ENCODE peak calls at places on chromosomes 13 and 19, in seven cellular contexts. One of them, this sample, is unnamed.

GRCh38 chr19:12364391-12365093 is 941 bp downstream of the ZNF442 start:
- DNase-seq in IMR-90: peak
- DNase-seq in HepG2: no peak
- DNase-seq in K562: peak
- DNase-seq in HCT116: no peak
- DNase-seq in A549: no peak
- DNase-seq in GM12878: no peak
- DNase-seq in this sample: no peak

GRCh38 chr19:39813264-39813998 is 20.5 kb downstream of the DYRK1B start:
- DNase-seq in IMR-90: no peak
- DNase-seq in HepG2: no peak
- DNase-seq in K562: no peak
- DNase-seq in HCT116: no peak
- DNase-seq in A549: no peak
- DNase-seq in GM12878: no peak
- DNase-seq in this sample: no peak

GRCh38 chr13:100916943-100917342 is 242.3 kb upstream of the TMTC4 start:
- DNase-seq in IMR-90: no peak
- DNase-seq in HepG2: no peak
- DNase-seq in K562: no peak
- DNase-seq in HCT116: no peak
- DNase-seq in A549: no peak
- DNase-seq in GM12878: no peak
- DNase-seq in this sample: no peak

GRCh38 chr19:36046443-36047050 is 7.5 kb downstream of the THAP8 start:
- DNase-seq in IMR-90: no peak
- DNase-seq in HepG2: no peak
- DNase-seq in K562: no peak
- DNase-seq in HCT116: no peak
- DNase-seq in A549: no peak
- DNase-seq in GM12878: no peak
- DNase-seq in this sample: no peak

GRCh38 chr13:48727252-48728011 is 73.7 kb downstream of the CYSLTR2 start:
- DNase-seq in IMR-90: peak
- DNase-seq in HepG2: no peak
- DNase-seq in K562: no peak
- DNase-seq in HCT116: no peak
- DNase-seq in A549: no peak
- DNase-seq in GM12878: no peak
- DNase-seq in this sample: no peak

GRCh38 chr19:53394522-53394973 is 401 bp upstream of the ZNF765 start:
- DNase-seq in IMR-90: peak
- DNase-seq in HepG2: peak
- DNase-seq in K562: peak
- DNase-seq in HCT116: no peak
- DNase-seq in A549: no peak
- DNase-seq in GM12878: peak
- DNase-seq in this sample: no peak

GRCh38 chr13:61727714-61728275 is 312.1 kb upstream of the PCDH20 start:
- DNase-seq in IMR-90: no peak
- DNase-seq in HepG2: no peak
- DNase-seq in K562: no peak
- DNase-seq in HCT116: no peak
- DNase-seq in A549: no peak
- DNase-seq in GM12878: no peak
- DNase-seq in this sample: no peak

GRCh38 chr13:46598140-46598819 is 45.3 kb downstream of the LRCH1 start:
- DNase-seq in IMR-90: no peak
- DNase-seq in HepG2: no peak
- DNase-seq in K562: no peak
- DNase-seq in HCT116: no peak
- DNase-seq in A549: no peak
- DNase-seq in GM12878: no peak
- DNase-seq in this sample: no peak

GRCh38 chr19:16896098-16896912 is 7.5 kb downstream of the F2RL3 start:
- DNase-seq in IMR-90: no peak
- DNase-seq in HepG2: no peak
- DNase-seq in K562: peak
- DNase-seq in HCT116: no peak
- DNase-seq in A549: no peak
- DNase-seq in GM12878: no peak
- DNase-seq in this sample: no peak

GRCh38 chr19:18349524-18350128 is 9.2 kb downstream of the PGPEP1 start:
- DNase-seq in IMR-90: peak
- DNase-seq in HepG2: peak
- DNase-seq in K562: peak
- DNase-seq in HCT116: no peak
- DNase-seq in A549: peak
- DNase-seq in GM12878: no peak
- DNase-seq in this sample: peak

GRCh38 chr19:49862411-49863253 is 4.7 kb downstream of the PNKP start:
- DNase-seq in IMR-90: no peak
- DNase-seq in HepG2: peak
- DNase-seq in K562: peak
- DNase-seq in HCT116: no peak
- DNase-seq in A549: no peak
- DNase-seq in GM12878: no peak
- DNase-seq in this sample: peak

GRCh38 chr19:56221851-56222250 is 19.8 kb downstream of the ZSCAN5C start:
- DNase-seq in IMR-90: no peak
- DNase-seq in HepG2: no peak
- DNase-seq in K562: no peak
- DNase-seq in HCT116: no peak
- DNase-seq in A549: no peak
- DNase-seq in GM12878: no peak
- DNase-seq in this sample: no peak

DNA sequence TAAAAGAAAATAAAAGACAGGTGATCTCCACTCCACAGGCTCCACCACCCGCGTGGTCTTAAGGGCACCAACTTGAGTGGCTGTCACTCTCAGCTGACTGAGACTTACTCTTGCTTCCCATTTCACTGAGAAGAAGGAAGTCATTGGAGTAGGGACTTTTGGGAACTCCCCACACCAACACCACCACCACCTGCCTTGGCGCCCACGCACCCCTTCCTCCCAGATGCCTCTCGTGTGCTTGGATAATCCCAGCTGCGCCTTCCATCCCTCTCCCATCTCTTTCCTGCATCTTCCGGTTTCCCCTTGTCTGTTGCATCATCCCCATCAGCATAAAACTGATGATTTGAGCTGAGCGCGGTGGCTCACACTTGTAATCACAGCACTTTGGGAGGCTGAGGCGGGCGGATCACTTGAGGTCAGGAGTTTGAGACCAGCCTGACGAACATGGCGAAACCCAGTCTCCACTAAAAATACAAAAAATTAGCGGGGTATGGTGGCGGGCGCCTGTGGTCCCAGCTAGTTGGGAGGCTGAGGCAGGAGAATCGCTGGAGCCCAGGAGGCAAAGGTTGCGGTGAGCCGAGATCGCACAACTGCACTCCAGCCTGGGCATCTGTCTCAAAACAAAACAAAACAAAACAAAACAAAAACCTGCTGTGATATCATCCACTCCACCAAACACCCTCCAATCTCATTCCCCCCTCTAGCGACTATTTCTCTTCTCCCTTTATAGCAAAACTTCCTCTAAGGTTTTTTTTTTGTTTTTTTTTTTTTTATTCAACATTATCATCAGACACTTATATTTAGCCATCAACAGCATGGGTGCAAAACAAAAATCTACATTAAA is 25.5 kb downstream of the AP2S1 start:
- DNase-seq in IMR-90: no peak
- DNase-seq in HepG2: no peak
- DNase-seq in K562: no peak
- DNase-seq in HCT116: no peak
- DNase-seq in A549: peak
- DNase-seq in GM12878: no peak
- DNase-seq in this sample: no peak
- TF ChIP-seq CEBPB in IMR-90: peak
- TF ChIP-seq CEBPB in HepG2: peak
- TF ChIP-seq CEBPB in K562: peak
- TF ChIP-seq CEBPB in HCT116: no peak
- TF ChIP-seq CEBPB in A549: no peak
- TF ChIP-seq CEBPB in GM12878: no peak
- TF ChIP-seq CEBPB in this sample: no peak

GRCh38 chr19:46299695-46300094 is 2.9 kb downstream of the HIF3A start:
- DNase-seq in IMR-90: no peak
- DNase-seq in HepG2: no peak
- DNase-seq in K562: no peak
- DNase-seq in HCT116: no peak
- DNase-seq in A549: no peak
- DNase-seq in GM12878: no peak
- DNase-seq in this sample: no peak

GRCh38 chr19:46306501-46306900 is 9.7 kb downstream of the HIF3A start:
- DNase-seq in IMR-90: no peak
- DNase-seq in HepG2: no peak
- DNase-seq in K562: no peak
- DNase-seq in HCT116: no peak
- DNase-seq in A549: no peak
- DNase-seq in GM12878: no peak
- DNase-seq in this sample: no peak

GRCh38 chr19:46299004-46299509 is 2.2 kb downstream of the HIF3A start:
- DNase-seq in IMR-90: peak
- DNase-seq in HepG2: peak
- DNase-seq in K562: no peak
- DNase-seq in HCT116: peak
- DNase-seq in A549: peak
- DNase-seq in GM12878: no peak
- DNase-seq in this sample: no peak

GRCh38 chr19:46303702-46304397 is 7.0 kb downstream of the HIF3A start:
- DNase-seq in IMR-90: no peak
- DNase-seq in HepG2: no peak
- DNase-seq in K562: peak
- DNase-seq in HCT116: peak
- DNase-seq in A549: peak
- DNase-seq in GM12878: no peak
- DNase-seq in this sample: peak

DNA sequence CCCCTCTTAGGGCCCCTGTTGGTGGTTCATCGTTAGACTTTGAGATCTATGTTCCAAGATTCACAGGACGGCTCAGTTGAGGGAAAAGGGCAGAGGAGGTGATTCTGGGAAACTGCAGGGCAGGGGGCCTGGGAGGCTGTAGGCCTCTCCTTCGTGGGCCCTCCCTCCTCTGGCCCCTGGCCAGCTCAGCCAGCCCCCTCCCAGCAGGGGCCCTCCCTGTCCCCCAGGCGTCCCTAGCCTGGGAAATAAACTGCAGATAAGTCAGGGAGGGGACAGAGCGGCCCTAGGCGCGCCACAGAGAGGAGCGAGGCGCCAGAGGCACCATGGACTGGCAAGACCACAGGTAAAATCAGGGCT is 6.5 kb downstream of the HIF3A start:
- DNase-seq in IMR-90: no peak
- DNase-seq in HepG2: no peak
- DNase-seq in K562: no peak
- DNase-seq in HCT116: no peak
- DNase-seq in A549: no peak
- DNase-seq in GM12878: no peak
- DNase-seq in this sample: no peak
- H3K4me3 ChIP-seq in IMR-90: no peak
- H3K4me3 ChIP-seq in HepG2: no peak
- H3K4me3 ChIP-seq in K562: no peak
- H3K4me3 ChIP-seq in HCT116: peak
- H3K4me3 ChIP-seq in A549: no peak
- H3K4me3 ChIP-seq in GM12878: no peak
- H3K4me3 ChIP-seq in this sample: no peak

DNA sequence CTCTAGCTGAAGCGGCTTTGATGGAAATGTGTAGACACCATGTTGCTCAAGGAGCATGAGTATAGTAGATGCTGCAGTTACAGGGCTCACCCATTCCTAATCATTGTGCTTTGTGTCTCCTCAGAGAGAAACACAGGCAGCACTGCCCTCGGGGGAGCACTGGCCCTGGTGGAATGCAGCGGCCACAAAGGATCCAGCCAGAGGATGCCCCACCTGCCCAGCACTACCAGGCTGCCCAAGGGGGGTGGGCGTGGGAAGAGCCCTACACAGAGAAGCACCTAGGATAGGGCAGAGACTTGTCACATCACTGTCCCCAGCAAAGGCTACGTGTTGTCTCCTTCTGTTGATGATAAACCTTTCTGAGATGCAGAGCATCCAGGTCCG is 9.0 kb downstream of the TUBA3C start:
- DNase-seq in IMR-90: no peak
- DNase-seq in HepG2: no peak
- DNase-seq in K562: no peak
- DNase-seq in HCT116: no peak
- DNase-seq in A549: no peak
- DNase-seq in GM12878: no peak
- DNase-seq in this sample: no peak
- TF ChIP-seq CEBPB in IMR-90: no peak
- TF ChIP-seq CEBPB in HepG2: no peak
- TF ChIP-seq CEBPB in K562: no peak
- TF ChIP-seq CEBPB in HCT116: no peak
- TF ChIP-seq CEBPB in A549: no peak
- TF ChIP-seq CEBPB in GM12878: no peak
- TF ChIP-seq CEBPB in this sample: no peak

GRCh38 chr19:47111682-47112165 is 1.9 kb downstream of the ZC3H4 start:
- DNase-seq in IMR-90: no peak
- DNase-seq in HepG2: no peak
- DNase-seq in K562: no peak
- DNase-seq in HCT116: no peak
- DNase-seq in A549: no peak
- DNase-seq in GM12878: no peak
- DNase-seq in this sample: no peak

GRCh38 chr19:47109541-47110375 is 3.8 kb downstream of the ZC3H4 start:
- DNase-seq in IMR-90: peak
- DNase-seq in HepG2: no peak
- DNase-seq in K562: peak
- DNase-seq in HCT116: no peak
- DNase-seq in A549: peak
- DNase-seq in GM12878: no peak
- DNase-seq in this sample: no peak

GRCh38 chr19:47111081-47111589 is 2.4 kb downstream of the ZC3H4 start:
- DNase-seq in IMR-90: no peak
- DNase-seq in HepG2: no peak
- DNase-seq in K562: peak
- DNase-seq in HCT116: no peak
- DNase-seq in A549: no peak
- DNase-seq in GM12878: no peak
- DNase-seq in this sample: no peak

GRCh38 chr19:47109177-47109540 is 4.4 kb downstream of the ZC3H4 start:
- DNase-seq in IMR-90: no peak
- DNase-seq in HepG2: no peak
- DNase-seq in K562: no peak
- DNase-seq in HCT116: no peak
- DNase-seq in A549: no peak
- DNase-seq in GM12878: no peak
- DNase-seq in this sample: no peak

DNA sequence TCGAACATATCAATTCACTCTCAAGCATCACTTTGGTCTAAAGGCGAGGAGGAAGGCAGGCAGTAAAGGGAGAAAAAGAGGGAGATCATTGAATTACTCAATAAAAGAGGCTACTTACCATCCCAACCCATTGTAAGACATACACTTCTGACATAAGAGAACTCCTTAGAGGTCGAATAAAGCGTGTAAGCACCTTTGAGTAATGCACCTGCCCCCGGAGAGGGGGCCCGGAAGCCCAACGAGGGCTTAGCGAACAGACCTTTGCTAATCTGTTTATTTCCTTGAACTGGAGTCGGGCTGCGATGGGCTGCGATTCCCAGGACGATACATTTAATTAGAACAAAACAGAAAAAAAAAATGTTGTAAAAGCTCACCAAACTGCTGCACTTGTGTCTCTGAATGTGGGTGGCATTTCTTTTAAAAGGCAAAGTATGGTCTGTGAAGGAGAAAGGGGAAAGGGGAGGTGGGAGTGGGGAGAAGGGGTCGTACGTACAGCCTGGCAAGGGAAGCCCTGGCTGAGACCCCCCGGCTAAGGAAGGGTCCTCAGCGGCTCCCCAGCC is 3.0 kb downstream of the ZC3H4 start:
- DNase-seq in IMR-90: no peak
- DNase-seq in HepG2: no peak
- DNase-seq in K562: peak
- DNase-seq in HCT116: no peak
- DNase-seq in A549: no peak
- DNase-seq in GM12878: no peak
- DNase-seq in this sample: no peak
- H3K4me3 ChIP-seq in IMR-90: peak
- H3K4me3 ChIP-seq in HepG2: peak
- H3K4me3 ChIP-seq in K562: peak
- H3K4me3 ChIP-seq in HCT116: no peak
- H3K4me3 ChIP-seq in A549: peak
- H3K4me3 ChIP-seq in GM12878: peak
- H3K4me3 ChIP-seq in this sample: peak